ENCODE peak calls at places on chromosomes 16 and 17, in four cellular contexts. W is tibial artery, J is right lobe of liver, M is aorta. U is an unnamed sample.

GRCh38 chr17:79647456-79647915 is 36.6 kb upstream of the RBFOX3 start:
- DNase-seq in J (no peak), M (no peak), W (no peak), U (no peak)

GRCh38 chr17:10197362-10197720 is 1.1 kb downstream of the GAS7 start:
- DNase-seq in J (no peak), W (no peak), M (peak; percentile 68), U (no peak)

GRCh38 chr16:54933281-54934150 is 2.9 kb downstream of the IRX5 start:
- DNase-seq in J (no peak), M (no peak), W (no peak), U (no peak)

GRCh38 chr16:69861276-69862030 is 89.7 kb upstream of the CLEC18A start:
- DNase-seq in M (no peak), W (peak; percentile 74), J (no peak), U (no peak)

GRCh38 chr16:28188085-28188916 is 23.5 kb downstream of the XPO6 start:
- DNase-seq in M (no peak), J (no peak), W (no peak), U (no peak)

GRCh38 chr17:40552806-40553693 is 12.2 kb downstream of the CCR7 start:
- DNase-seq in J (no peak), W (peak; percentile 74), M (peak; percentile 77), U (no peak)

GRCh38 chr16:15502041-15502725 is 67.8 kb downstream of the BMERB1 start:
- DNase-seq in W (no peak), J (no peak), M (no peak), U (no peak)

GRCh38 chr17:66767164-66767933 is 67.6 kb upstream of the CACNG5 start:
- DNase-seq in W (no peak), J (no peak), M (no peak), U (no peak)

GRCh38 chr17:80795090-80795609 is 196.5 kb upstream of the CHMP6 start:
- DNase-seq in M (peak; percentile 20), J (no peak), W (no peak), U (no peak)
- H3K27ac ChIP-seq in M (no peak overlapping the region), J (no peak overlapping the region), W (no peak overlapping the region), U (peak overlapping the region; percentile 78)

GRCh38 chr16:53821487-53821886 is 117.5 kb downstream of the FTO start:
- DNase-seq in J (no peak), M (no peak), W (no peak), U (no peak)
- H3K27ac ChIP-seq in J (no peak overlapping the region), M (no peak overlapping the region), W (no peak overlapping the region), U (no peak overlapping the region)

DNA sequence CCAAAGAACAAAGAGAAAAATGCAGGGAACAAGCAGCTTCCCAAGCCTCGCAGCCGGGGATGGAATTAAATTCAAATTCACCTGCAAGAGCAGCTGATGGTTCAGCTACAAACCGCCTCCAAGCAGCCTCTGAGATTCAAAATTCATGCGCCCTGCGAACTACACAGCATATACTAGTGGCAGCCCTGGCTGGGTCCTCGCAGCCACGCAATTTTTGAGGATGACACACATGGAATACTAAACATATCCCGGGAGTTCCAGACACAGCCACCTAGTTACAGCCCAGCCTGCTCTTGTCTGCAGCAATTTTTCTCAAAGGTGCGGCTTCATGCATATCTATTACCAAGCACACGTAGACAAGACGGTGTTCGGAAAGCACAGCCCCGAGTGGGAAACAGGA is 35.9 kb upstream of the KIFC3 start:
- DNase-seq in J (no peak), M (no peak), W (no peak), U (no peak)
- H3K27ac ChIP-seq in J (no peak overlapping the region), M (no peak overlapping the region), W (no peak overlapping the region), U (no peak overlapping the region)

GRCh38 chr16:68533937-68534336 is 5.2 kb upstream of the ZFP90 start:
- DNase-seq in M (no peak), W (no peak), J (no peak), U (no peak)

GRCh38 chr16:68538880-68539701 is at the start of gene ZFP90:
- DNase-seq in W (peak; percentile 85), M (peak; percentile 96), J (peak; percentile 90), U (peak; percentile 75)

DNA sequence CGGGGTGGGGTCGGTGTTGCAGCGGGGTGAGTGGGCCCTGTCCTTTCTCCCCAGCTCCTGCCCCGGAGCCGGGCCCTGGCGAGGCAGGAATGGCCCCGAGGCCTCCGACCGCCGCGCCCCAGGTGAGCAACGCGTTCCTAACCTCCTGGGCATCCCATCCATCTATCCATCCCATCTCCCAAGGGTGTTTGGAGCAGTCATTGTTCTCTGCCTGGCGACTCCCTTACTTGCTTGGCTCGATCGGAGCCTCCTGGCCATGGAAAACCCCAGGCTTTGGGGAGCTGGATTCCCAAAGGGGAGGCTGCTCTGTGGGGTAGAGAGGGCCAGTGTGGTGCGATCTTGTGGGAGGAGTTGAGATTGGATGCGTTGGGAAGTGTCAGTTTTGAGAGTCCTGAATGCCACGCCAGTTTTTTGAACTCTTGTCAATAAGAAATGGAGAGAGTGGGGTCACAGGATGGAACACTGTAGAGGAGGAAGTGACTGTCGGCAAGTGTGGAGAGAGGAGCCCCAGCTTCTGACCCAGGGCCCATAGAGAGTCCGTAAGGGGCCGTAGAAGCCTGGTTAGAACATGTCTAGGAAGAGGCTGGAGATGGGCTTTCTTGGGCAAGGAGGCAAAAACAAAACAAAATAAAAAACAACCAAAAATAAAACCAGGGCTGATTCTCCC is 746 bp downstream of the ZFP90 start:
- DNase-seq in M (no peak), J (peak; percentile 29), W (no peak), U (no peak)
- H3K27ac ChIP-seq in M (no peak overlapping the region), J (no peak overlapping the region), W (peak overlapping the region; percentile 81), U (peak overlapping the region; percentile 47)

GRCh38 chr16:73214825-73215481 is 167.0 kb upstream of the ZFHX3 start:
- DNase-seq in J (no peak), W (peak; percentile 39), M (no peak), U (no peak)
- H3K27ac ChIP-seq in J (no peak overlapping the region), W (peak overlapping the region; percentile 74), M (peak overlapping the region; percentile 80), U (no peak overlapping the region)

GRCh38 chr16:89114159-89114981 is 20.7 kb downstream of the ACSF3 start:
- DNase-seq in J (peak; percentile 22), M (peak; percentile 73), W (no peak), U (no peak)
- H3K27ac ChIP-seq in J (no peak overlapping the region), M (no peak overlapping the region), W (no peak overlapping the region), U (no peak overlapping the region)

DNA sequence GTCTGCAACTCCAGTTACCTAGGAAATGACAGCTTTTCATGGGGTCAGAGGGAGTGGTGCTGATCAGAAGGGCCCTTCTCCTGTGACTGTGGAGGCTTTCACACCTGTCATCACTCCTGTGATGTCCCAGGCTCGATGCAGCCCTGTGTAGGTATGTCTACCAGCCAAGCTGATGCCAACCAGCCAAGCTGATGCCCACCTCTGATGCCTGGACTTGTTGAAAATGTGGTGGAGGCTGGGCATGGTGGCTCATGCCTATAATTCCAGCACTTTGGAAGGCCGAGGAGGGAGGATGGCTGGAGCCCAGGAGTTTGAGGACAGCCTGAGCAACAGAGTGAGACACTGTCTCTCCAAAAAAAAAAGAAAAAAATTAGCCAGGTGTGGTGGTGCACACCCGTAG is 33.7 kb upstream of the RGS9 start:
- DNase-seq in M (no peak), W (no peak), J (no peak), U (no peak)
- H3K27ac ChIP-seq in M (no peak overlapping the region), W (no peak overlapping the region), J (no peak overlapping the region), U (no peak overlapping the region)

U was measured in substantia nigra.